ENCODE peak calls at places on chromosomes 11 and 22, in eight cellular contexts. N is erythroblast, W is sciatic nerve, K is OCI-LY7, O is anterior cingulate cortex, E is A549, X is activated T-cell treated with anti-CD3 and anti-CD28 coated beads for 4 hours, P is AG09309. J is an unnamed sample.

GRCh38 chr11:1193326-1194230 is 29.3 kb upstream of the MUC5B start:
- DNase-seq in E (no peak), K (no peak), X (no peak), P (no peak), W (peak; percentile 53), O (no peak), N (no peak), J (no peak)

GRCh38 chr22:49190816-49191505 is 636.7 kb downstream of the BRD1 start:
- DNase-seq in N (no peak), W (no peak), P (no peak), E (no peak), X (no peak), O (no peak), K (no peak), J (no peak)

GRCh38 chr11:64947202-64947814 is 11.6 kb upstream of the GPHA2 start:
- DNase-seq in K (no peak), O (no peak), E (peak; percentile 27), N (no peak), W (no peak), X (no peak), P (no peak), J (no peak)

GRCh38 chr11:125946712-125947418 is 1.0 kb downstream of the VSIG10L2 start:
- DNase-seq in P (no peak), O (no peak), W (no peak), K (no peak), E (no peak), X (no peak), N (no peak), J (no peak)

GRCh38 chr22:28249402-28249801 is 330.3 kb upstream of the PITPNB start:
- DNase-seq in E (no peak), W (no peak), P (no peak), X (no peak), O (no peak), K (no peak), N (no peak), J (no peak)

GRCh38 chr11:1572200-1573076 is at the start of gene DUSP8:
- DNase-seq in W (peak; percentile 96), E (peak; percentile 90), P (no peak), O (peak; percentile 86), X (peak; percentile 94), K (peak; percentile 58), N (peak; percentile 85), J (peak; percentile 92)

GRCh38 chr22:27416553-27417427 is 384.8 kb downstream of the MN1 start:
- DNase-seq in O (no peak), P (peak; percentile 71), W (no peak), X (no peak), E (peak; percentile 20), K (no peak), N (peak; percentile 97), J (no peak)

GRCh38 chr11:116641561-116642045 is 131.2 kb downstream of the BUD13 start:
- DNase-seq in W (no peak), K (peak; percentile 29), O (no peak), X (no peak), P (no peak), N (peak; percentile 8), E (peak; percentile 33), J (peak; percentile 56)

GRCh38 chr11:106695506-106695905 is 322.8 kb downstream of the GUCY1A2 start:
- DNase-seq in W (no peak), X (no peak), O (no peak), P (peak; percentile 39), K (no peak), E (peak; percentile 2), N (no peak), J (no peak)

GRCh38 chr11:45133871-45134270 is 12.6 kb upstream of the PRDM11 start:
- DNase-seq in X (no peak), N (no peak), O (no peak), E (no peak), P (no peak), W (no peak), K (no peak), J (no peak)

GRCh38 chr22:39080052-39080762 is 3.1 kb downstream of the APOBEC3G start:
- DNase-seq in X (no peak), O (no peak), K (no peak), P (no peak), W (no peak), E (no peak), N (no peak), J (no peak)

GRCh38 chr22:37566329-37566837 is 6.1 kb downstream of the CDC42EP1 start:
- DNase-seq in X (no peak), W (no peak), P (no peak), E (no peak), O (peak; percentile 52), K (no peak), N (no peak), J (no peak)

GRCh38 chr22:32644252-32645100 is 157.0 kb upstream of the TIMP3 start:
- DNase-seq in X (peak; percentile 5), K (no peak), N (no peak), W (no peak), O (no peak), E (no peak), P (no peak), J (no peak)

GRCh38 chr11:119263352-119263940 is 53.5 kb downstream of the MCAM start:
- DNase-seq in K (peak; percentile 23), E (no peak), X (no peak), P (no peak), W (no peak), O (no peak), N (no peak), J (no peak)

GRCh38 chr11:73425118-73425517 is 48.9 kb downstream of the RELT start:
- DNase-seq in W (no peak), E (no peak), P (no peak), O (no peak), N (no peak), K (no peak), X (no peak), J (no peak)

GRCh38 chr22:50674606-50675552 is 2.3 kb downstream of the SHANK3 start:
- DNase-seq in N (no peak), X (no peak), E (peak; percentile 50), O (no peak), K (no peak), W (peak; percentile 63), P (no peak), J (peak; percentile 49)

GRCh38 chr11:88292156-88292844 is 45.2 kb downstream of the CTSC start:
- DNase-seq in E (peak; percentile 31), N (no peak), P (no peak), K (no peak), W (no peak), O (no peak), X (no peak), J (no peak)

GRCh38 chr22:17922925-17923898 is 101.1 kb downstream of the MICAL3 start:
- DNase-seq in X (no peak), N (no peak), W (peak; percentile 71), E (no peak), P (peak; percentile 28), O (no peak), K (no peak), J (peak; percentile 45)

GRCh38 chr22:38316340-38317236 is 645 bp downstream of the CSNK1E start:
- DNase-seq in E (peak; percentile 38), O (peak; percentile 65), X (peak; percentile 37), W (peak; percentile 86), K (peak; percentile 54), P (no peak), N (peak; percentile 61), J (peak; percentile 59)

GRCh38 chr11:75576445-75577049 is 14.5 kb downstream of the SERPINH1 start:
- DNase-seq in X (no peak), P (no peak), W (peak; percentile 80), K (peak; percentile 34), N (peak; percentile 69), O (no peak), E (peak; percentile 70), J (no peak)

GRCh38 chr11:130535530-130535929 is 87.1 kb downstream of the ADAMTS15 start:
- DNase-seq in E (no peak), K (no peak), W (no peak), O (no peak), P (no peak), N (no peak), X (no peak), J (no peak)

GRCh38 chr22:38968801-38969200 is 11.4 kb downstream of the APOBEC3A start:
- DNase-seq in O (no peak), E (no peak), W (no peak), P (no peak), X (no peak), K (no peak), N (no peak), J (no peak)

GRCh38 chr22:42335839-42336378 is 65.5 kb upstream of the TCF20 start:
- DNase-seq in X (no peak), N (no peak), W (no peak), E (no peak), P (no peak), O (no peak), K (no peak), J (no peak)

GRCh38 chr11:118789501-118790356 is 1.2 kb downstream of the DDX6 start:
- DNase-seq in P (no peak), E (peak; percentile 12), W (no peak), K (peak; percentile 68), O (no peak), N (peak; percentile 81), X (no peak), J (peak; percentile 68)

GRCh38 chr22:35312198-35313059 is 12.7 kb downstream of the TOM1 start:
- DNase-seq in N (no peak), K (no peak), O (no peak), P (peak; percentile 41), W (no peak), X (no peak), E (no peak), J (no peak)

GRCh38 chr11:113242767-113243397 is 71.5 kb upstream of the TTC12 start:
- DNase-seq in K (no peak), P (peak; percentile 24), W (no peak), E (no peak), X (no peak), N (no peak), O (peak; percentile 46), J (peak; percentile 90)

GRCh38 chr11:102194257-102194656 is 84.0 kb downstream of the YAP1 start:
- DNase-seq in P (no peak), K (no peak), X (no peak), E (no peak), O (no peak), W (no peak), N (no peak), J (no peak)

GRCh38 chr22:28728621-28729313 is 12.9 kb downstream of the CHEK2 start:
- DNase-seq in E (no peak), W (no peak), X (no peak), N (no peak), K (no peak), P (no peak), O (no peak), J (no peak)

GRCh38 chr11:73995247-73995646 is 12.6 kb upstream of the UCP2 start:
- DNase-seq in O (no peak), N (no peak), K (peak; percentile 81), X (no peak), W (no peak), P (no peak), E (no peak), J (no peak)

GRCh38 chr11:85809881-85810280 is 1.1 kb downstream of the SYTL2 start:
- DNase-seq in N (peak; percentile 46), W (no peak), K (peak; percentile 18), X (no peak), P (no peak), O (no peak), E (peak; percentile 32), J (peak; percentile 37)

GRCh38 chr22:35914665-35915476 is 113.8 kb downstream of the RBFOX2 start:
- DNase-seq in N (peak; percentile 49), W (no peak), E (peak; percentile 83), X (no peak), P (peak; percentile 59), O (peak; percentile 77), K (peak; percentile 70), J (peak; percentile 94)

GRCh38 chr11:6319001-6319878 is 1.1 kb downstream of the CAVIN3 start:
- DNase-seq in X (no peak), P (no peak), O (no peak), N (no peak), K (no peak), E (peak; percentile 6), W (peak; percentile 74), J (peak; percentile 50)

GRCh38 chr11:45885921-45886721 is 670 bp downstream of the MAPK8IP1 start:
- DNase-seq in W (no peak), P (no peak), K (no peak), E (no peak), X (no peak), O (no peak), N (no peak), J (peak; percentile 55)

GRCh38 chr22:46012881-46013281 is 35.9 kb upstream of the WNT7B start:
- DNase-seq in O (no peak), K (no peak), E (no peak), N (no peak), W (peak; percentile 71), X (no peak), P (no peak), J (no peak)

J was measured in G401.